ENCODE peak calls at places on chromosomes 5 and 9, in four cellular contexts. Z is adrenal gland, I is suprapubic skin, Y is lower leg skin. S is an unnamed sample.

GRCh38 chr5:67294266-67294938 is 97.8 kb upstream of the CD180 start:
- DNase-seq in Z (no peak), I (no peak), Y (no peak), S (no peak)

GRCh38 chr5:99119326-99119725 is 190.5 kb upstream of the CHD1 start:
- DNase-seq in I (no peak), Y (no peak), Z (no peak), S (no peak)

GRCh38 chr5:66652818-66653217 is 56.6 kb downstream of the MAST4 start:
- DNase-seq in Z (no peak), I (no peak), Y (no peak), S (no peak)

GRCh38 chr9:113299800-113300292 is 3.3 kb downstream of the RNF183 start:
- DNase-seq in Y (no peak), I (no peak), Z (peak), S (no peak)

GRCh38 chr9:35714123-35714522 is 17.9 kb downstream of the TLN1 start:
- DNase-seq in I (no peak), Z (no peak), Y (no peak), S (no peak)

GRCh38 chr5:73213566-73213998 is 40.6 kb downstream of the TMEM174 start:
- DNase-seq in Y (no peak), Z (no peak), I (no peak), S (no peak)

GRCh38 chr9:128136816-128137793 is 9.6 kb upstream of the PTGES2 start:
- DNase-seq in I (peak), Y (no peak), Z (no peak), S (peak)

GRCh38 chr9:111481885-111482636 is 2.1 kb downstream of the ECPAS start:
- DNase-seq in Z (no peak), Y (no peak), I (no peak), S (no peak)

GRCh38 chr5:119370521-119370920 is 14.7 kb downstream of the TNFAIP8 start:
- DNase-seq in I (no peak), Z (no peak), Y (no peak), S (no peak)

GRCh38 chr5:101176605-101177004 is 273.5 kb upstream of the ST8SIA4 start:
- DNase-seq in Y (no peak), I (no peak), Z (no peak), S (no peak)

GRCh38 chr5:134741052-134741451 is 2.7 kb downstream of the CAMLG start:
- DNase-seq in I (no peak), Z (peak), Y (no peak), S (no peak)

GRCh38 chr9:13791816-13792215 is 512.3 kb upstream of the MPDZ start:
- DNase-seq in Z (no peak), Y (no peak), I (no peak), S (no peak)

GRCh38 chr9:121871431-121872025 is 220.1 kb downstream of the DAB2IP start:
- DNase-seq in Z (no peak), Y (no peak), I (no peak), S (no peak)

GRCh38 chr9:129834489-129835127 is 467 bp downstream of the C9orf78 start:
- DNase-seq in I (no peak), Y (no peak), Z (no peak), S (peak)

GRCh38 chr9:135187365-135187764 is 99.9 kb downstream of the OLFM1 start:
- DNase-seq in Z (no peak), I (no peak), Y (no peak), S (no peak)

GRCh38 chr5:157538311-157538710 is 37.3 kb downstream of the ADAM19 start:
- DNase-seq in Z (no peak), Y (no peak), I (no peak), S (no peak)

GRCh38 chr5:96934291-96934694 is 1.6 kb upstream of the LNPEP start:
- DNase-seq in Z (peak), I (no peak), Y (no peak), S (no peak)

GRCh38 chr5:96934695-96935555 is 955 bp upstream of the LNPEP start:
- DNase-seq in Z (peak), I (peak), Y (peak), S (peak)

GRCh38 chr5:96933764-96934163 is 2.1 kb upstream of the LNPEP start:
- DNase-seq in Y (no peak), Z (no peak), I (no peak), S (no peak)

GRCh38 chr5:96936431-96937221 is 746 bp downstream of the LNPEP start:
- DNase-seq in Y (peak), I (no peak), Z (peak), S (peak)

GRCh38 chr5:96935556-96936430 is at the start of gene LNPEP:
- DNase-seq in Y (peak), Z (peak), I (peak), S (peak)
- TF ChIP-seq POLR2A in Y (no peak), Z (peak), I (peak), S (peak)

DNA sequence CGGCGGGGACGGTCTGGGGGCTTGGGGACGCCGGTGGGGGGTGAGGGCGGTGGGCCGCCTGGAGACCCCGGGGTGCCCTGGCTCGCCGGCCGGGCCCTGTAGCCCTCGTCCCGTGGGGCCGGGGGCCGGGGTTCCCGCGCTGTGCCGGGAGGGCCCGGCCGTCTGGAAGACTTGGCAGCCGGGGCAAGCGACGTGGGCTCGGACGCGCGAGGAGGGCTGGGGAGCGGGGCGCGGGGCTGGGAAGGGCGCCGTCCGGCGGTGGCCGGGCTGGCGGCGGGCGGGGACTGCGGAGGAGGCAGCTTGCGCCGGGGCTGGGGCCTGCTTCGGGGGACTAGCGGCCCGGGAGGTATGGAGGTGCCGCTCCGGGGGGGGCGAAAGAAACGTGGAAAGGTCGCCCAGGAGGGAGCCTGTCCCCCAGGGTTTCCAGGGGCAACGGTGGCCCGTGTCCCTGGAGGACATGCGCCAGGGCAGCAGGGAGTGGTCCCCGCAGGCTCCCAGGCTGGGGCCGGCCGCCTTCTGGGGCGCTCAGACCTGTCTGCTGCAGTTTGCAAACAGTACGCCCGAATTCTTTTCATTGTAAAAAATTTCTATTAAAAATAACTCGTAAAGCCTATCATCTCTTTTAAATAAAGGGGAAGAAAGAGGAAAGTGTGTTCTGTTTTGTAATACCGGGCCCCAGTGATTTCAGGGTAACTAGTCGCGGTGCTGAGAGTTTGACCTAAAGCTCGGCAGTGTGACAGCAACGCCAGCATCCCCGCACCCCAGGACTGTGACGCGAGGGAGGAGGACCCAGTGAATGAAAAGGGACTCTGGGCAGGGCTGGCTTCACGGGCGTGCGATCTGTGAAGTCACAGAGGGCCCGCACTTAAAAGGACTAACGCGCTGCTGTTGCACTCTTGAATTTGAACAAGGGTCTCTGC is 752 bp upstream of the ANKH start:
- DNase-seq in I (peak), Z (peak), Y (peak), S (peak)
- TF ChIP-seq POLR2A in I (no peak), Z (peak), Y (no peak), S (no peak)

DNA sequence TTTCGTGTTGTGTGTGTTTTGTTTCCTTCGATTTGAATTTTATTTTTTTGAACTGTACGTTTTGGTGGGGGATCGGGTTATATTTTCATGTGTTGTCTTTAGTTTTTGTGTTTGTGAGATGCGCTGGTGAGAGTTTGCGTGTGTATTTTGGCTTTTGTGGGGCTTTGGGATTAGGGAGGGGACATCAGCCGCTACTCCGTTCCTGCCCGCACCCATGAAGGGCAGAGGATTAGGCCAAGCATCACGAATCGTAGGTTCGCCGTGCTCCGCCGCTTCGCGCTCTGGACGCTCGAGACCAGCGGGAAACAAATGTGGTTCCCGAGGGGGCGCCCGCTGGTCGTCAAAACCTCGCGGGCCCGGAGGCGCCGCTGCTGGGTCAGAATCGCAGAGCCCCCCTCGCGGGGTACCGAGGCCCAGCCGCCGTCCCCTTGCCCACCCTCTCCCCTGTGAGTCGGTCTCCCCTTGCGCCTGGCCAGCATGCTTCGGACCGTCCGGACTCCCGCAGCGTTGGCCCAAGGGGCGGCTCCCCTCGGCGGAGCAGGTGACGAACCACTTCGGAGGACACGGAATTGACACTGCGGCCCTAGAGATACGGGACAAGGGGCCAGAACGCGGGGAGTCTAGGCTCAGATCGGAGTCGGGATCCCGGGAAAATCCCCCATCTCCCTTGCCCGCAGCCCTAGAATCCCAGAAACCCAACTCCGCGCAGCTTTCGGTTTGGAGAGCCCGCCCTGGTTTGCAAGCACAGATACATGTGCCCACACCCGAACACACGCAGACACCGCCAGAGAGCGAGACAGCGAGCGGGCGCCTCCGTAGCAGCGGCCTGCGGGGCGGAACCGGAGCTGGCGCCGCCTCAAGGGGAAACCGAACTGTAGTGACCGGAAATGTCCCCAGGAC is 2.4 kb upstream of the PAX5 start:
- DNase-seq in Y (no peak), Z (peak), I (peak), S (peak)
- TF ChIP-seq POLR2A in Y (no peak), Z (no peak), I (no peak), S (no peak)

GRCh38 chr9:68704804-68705635 is at the start of gene PIP5K1B:
- DNase-seq in I (peak), Y (peak), Z (peak), S (peak)
- TF ChIP-seq POLR2A in I (no peak), Y (no peak), Z (peak), S (no peak)

DNA sequence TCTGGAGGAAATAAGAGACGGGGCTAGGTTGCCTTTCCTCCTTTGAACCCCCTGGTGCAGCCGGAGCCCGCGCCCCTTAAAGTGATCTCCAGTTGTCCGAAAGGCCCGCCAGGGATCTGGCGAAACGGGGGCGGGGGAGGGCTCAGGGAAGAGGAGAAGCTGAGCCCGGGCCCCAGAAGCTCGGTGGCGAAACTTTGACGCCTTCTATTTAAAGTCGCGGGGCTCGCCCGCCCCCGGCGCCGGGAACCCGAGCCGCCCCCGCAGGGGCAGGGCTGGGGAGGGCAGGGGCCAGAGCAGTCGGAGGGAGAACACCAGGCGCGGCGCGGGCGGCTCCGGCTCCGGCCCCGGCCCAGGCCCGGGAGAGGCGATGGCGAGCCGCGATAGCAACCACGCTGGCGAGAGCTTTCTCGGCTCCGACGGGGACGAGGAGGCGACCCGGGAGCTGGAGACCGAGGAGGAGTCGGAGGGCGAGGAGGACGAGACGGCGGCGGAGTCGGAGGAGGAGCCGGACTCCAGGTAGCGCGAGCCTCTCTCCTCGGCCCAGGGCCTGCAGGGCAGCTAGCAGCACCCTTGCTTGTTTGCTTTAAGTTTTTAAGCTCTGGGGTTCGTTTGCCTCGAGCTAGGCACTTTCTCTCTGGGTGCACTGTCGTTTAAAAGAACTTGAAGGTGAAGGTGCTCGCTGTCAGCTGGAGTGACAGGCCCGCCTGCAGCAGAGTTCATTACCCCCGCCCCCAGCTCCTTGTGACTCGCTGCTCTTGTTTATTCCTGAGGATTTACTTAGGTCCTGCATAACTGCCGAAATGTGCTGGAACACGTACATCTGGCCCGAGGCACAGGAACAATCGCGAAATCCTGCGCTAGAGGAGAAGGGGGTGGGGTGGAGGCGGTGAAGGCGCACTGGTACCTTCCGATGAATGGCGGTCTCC is at the start of gene CMYA5:
- DNase-seq in Y (peak), I (peak), Z (no peak), S (no peak)
- TF ChIP-seq POLR2A in Y (no peak), I (no peak), Z (no peak), S (no peak)

GRCh38 chr5:172770374-172770674 is 671 bp downstream of the DUSP1 start:
- DNase-seq in Y (no peak), I (peak), Z (peak), S (peak)

GRCh38 chr5:172769324-172769597 is 1.7 kb downstream of the DUSP1 start:
- DNase-seq in I (no peak), Y (no peak), Z (no peak), S (no peak)

GRCh38 chr5:172768098-172768572 is 2.9 kb downstream of the DUSP1 start:
- DNase-seq in Z (no peak), I (no peak), Y (no peak), S (no peak)

GRCh38 chr5:172769598-172770373 is 1.2 kb downstream of the DUSP1 start:
- DNase-seq in Z (peak), I (peak), Y (no peak), S (peak)

GRCh38 chr5:172768573-172769323 is 2.2 kb downstream of the DUSP1 start:
- DNase-seq in Z (peak), I (peak), Y (no peak), S (peak)
- TF ChIP-seq POLR2A in Z (no peak), I (peak), Y (no peak), S (peak)

DNA sequence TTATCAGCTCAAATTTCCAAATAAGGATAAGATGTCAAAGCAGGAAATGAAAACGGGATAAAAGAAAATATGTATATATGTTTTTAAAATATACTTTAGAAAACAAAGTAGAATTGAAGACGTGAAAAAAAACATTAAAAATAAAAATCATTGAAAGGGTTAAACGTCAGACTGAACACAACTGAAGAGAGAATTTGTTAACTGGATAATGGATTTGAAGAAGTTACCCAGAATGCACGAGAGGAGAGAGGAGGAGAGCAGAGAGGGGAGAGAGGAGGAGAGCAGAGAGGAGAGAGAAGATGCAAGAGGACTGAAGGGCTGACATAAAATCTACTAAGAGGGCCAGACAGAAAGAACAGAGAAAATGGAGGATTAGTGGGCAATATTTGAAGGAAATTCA is 88.0 kb downstream of the CDKN2A start:
- DNase-seq in Y (no peak), Z (no peak), I (no peak), S (no peak)
- TF ChIP-seq POLR2A in Y (no peak), Z (no peak), I (no peak), S (no peak)